ENCODE peak calls at places on chromosome 14, in five cellular contexts. N, L, Y, K and D are unnamed samples.

GRCh38 chr14:60487211-60487610 is 1.3 kb upstream of the C14orf39 start:
- DNase-seq in N (no peak), L (no peak), Y (no peak), K (no peak), D (no peak)

GRCh38 chr14:106268013-106268727 is 741.8 kb downstream of the TMEM121 start:
- DNase-seq in N (no peak), L (peak), Y (no peak), K (no peak), D (no peak)

GRCh38 chr14:67515386-67516079 is 17.6 kb upstream of the PLEKHH1 start:
- DNase-seq in N (no peak), L (peak), Y (no peak), K (peak), D (no peak)

GRCh38 chr14:55336161-55336560 is 64.9 kb downstream of the FBXO34 start:
- DNase-seq in N (peak), L (no peak), Y (no peak), K (peak), D (no peak)

GRCh38 chr14:103294091-103294490 is 39.9 kb upstream of the EIF5 start:
- DNase-seq in N (no peak), L (no peak), Y (no peak), K (no peak), D (no peak)

GRCh38 chr14:63857467-63858030 is 4.7 kb downstream of the SYNE2 start:
- DNase-seq in N (peak), L (no peak), Y (no peak), K (peak), D (no peak)

GRCh38 chr14:105908006-105908405 is 381.6 kb downstream of the TMEM121 start:
- DNase-seq in N (no peak), L (no peak), Y (no peak), K (no peak), D (no peak)

GRCh38 chr14:54839681-54840080 is 62.9 kb downstream of the GCH1 start:
- DNase-seq in N (no peak), L (no peak), Y (no peak), K (no peak), D (no peak)

GRCh38 chr14:100586520-100587247 is 533 bp downstream of the BEGAIN start:
- DNase-seq in N (no peak), L (no peak), Y (no peak), K (peak), D (peak)

GRCh38 chr14:73418227-73418626 is 40.1 kb downstream of the NUMB start:
- DNase-seq in N (no peak), L (no peak), Y (no peak), K (no peak), D (no peak)
- TF ChIP-seq CTCF in N (no peak), L (no peak), Y (no peak), K (no peak), D (no peak)

DNA sequence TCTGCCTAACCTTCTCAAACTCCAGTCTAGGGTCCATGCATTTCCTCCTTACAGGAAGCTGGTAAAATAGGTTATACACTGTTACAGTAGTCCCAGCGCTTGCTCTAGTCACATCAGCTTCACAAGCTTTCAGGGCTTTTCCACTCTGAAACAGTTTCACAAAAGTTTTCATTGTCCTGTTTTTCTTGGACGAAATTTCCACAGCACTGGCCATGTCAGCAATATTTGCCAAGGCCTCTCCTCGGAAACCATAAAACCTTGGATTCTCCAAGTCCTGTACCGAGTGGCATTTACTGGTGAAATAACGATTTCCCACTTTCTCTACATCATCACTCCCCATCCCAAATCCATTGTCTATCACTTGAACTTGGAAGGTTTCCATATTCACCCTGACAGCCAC is 2.1 kb downstream of the MLH3 start:
- DNase-seq in N (peak), L (no peak), Y (no peak), K (no peak), D (no peak)
- H3K4me3 ChIP-seq in N (no peak), L (no peak), Y (no peak), K (no peak), D (no peak)

GRCh38 chr14:25394791-25395391 is 344.9 kb upstream of the STXBP6 start:
- DNase-seq in N (no peak), L (no peak), Y (no peak), K (no peak), D (no peak)

GRCh38 chr14:25396128-25396527 is 346.2 kb upstream of the STXBP6 start:
- DNase-seq in N (no peak), L (no peak), Y (no peak), K (no peak), D (no peak)

GRCh38 chr14:25400607-25401206 is 350.8 kb upstream of the STXBP6 start:
- DNase-seq in N (peak), L (peak), Y (peak), K (peak), D (peak)
- TF ChIP-seq CTCF in N (peak), L (peak), Y (peak), K (peak), D (peak)

DNA sequence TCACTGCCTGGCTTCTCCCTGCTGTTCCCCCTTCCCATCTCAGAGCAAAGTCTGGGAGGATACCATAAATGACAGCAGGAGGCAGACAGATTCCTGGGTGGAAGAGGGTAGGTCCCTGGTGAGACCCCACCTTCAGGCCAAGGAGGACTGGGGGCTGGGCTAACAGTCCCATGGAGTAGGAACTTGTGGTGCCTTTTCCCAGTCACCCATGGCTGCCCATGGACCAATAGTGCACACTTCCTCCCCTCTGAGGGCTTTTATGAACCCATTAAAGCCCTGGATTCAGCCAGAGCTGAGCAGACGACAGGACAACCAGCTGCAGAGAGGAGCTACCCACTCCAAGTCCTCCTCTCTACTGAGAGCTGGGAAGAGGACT is 36.6 kb upstream of the OR5AU1 start:
- DNase-seq in N (no peak), L (no peak), Y (no peak), K (no peak), D (no peak)
- H3K4me3 ChIP-seq in N (no peak), L (no peak), Y (no peak), K (no peak), D (no peak)